ENCODE peak calls at places on chromosome 2, in eight cellular contexts. Y is sigmoid colon, U is ovary, H is spleen, V is left lung, P is HL-60, J is neural progenitor cell, X is astrocyte. C is an unnamed sample.

GRCh38 chr2:151306621-151307020 is 17.2 kb upstream of the NMI start:
- DNase-seq in Y (no peak), U (no peak), H (no peak), V (no peak), P (no peak), J (no peak), X (peak; percentile 82), C (no peak)

GRCh38 chr2:38528008-38528442 is 74.7 kb downstream of the HNRNPLL start:
- DNase-seq in Y (no peak), U (peak; percentile 73), H (peak; percentile 76), V (no peak), P (peak; percentile 30), J (peak; percentile 78), X (peak; percentile 61), C (peak; percentile 71)

GRCh38 chr2:234544659-234545611 is 48.1 kb upstream of the ARL4C start:
- DNase-seq in Y (peak; percentile 76), U (peak; percentile 69), H (peak; percentile 91), V (peak; percentile 54), P (peak; percentile 51), J (peak; percentile 86), X (peak; percentile 48), C (peak; percentile 80)

GRCh38 chr2:196718394-196718793 is 78.9 kb downstream of the CCDC150 start:
- DNase-seq in Y (no peak), U (no peak), H (no peak), V (no peak), P (no peak), J (no peak), X (no peak), C (peak; percentile 6)

GRCh38 chr2:165499131-165499530 is 29.6 kb downstream of the CSRNP3 start:
- DNase-seq in Y (no peak), U (no peak), H (no peak), V (no peak), P (no peak), J (no peak), X (no peak), C (no peak)

GRCh38 chr2:61707984-61708852 is 145.6 kb downstream of the FAM161A start:
- DNase-seq in Y (no peak), U (no peak), H (no peak), V (no peak), P (no peak), J (peak; percentile 18), X (peak; percentile 56), C (peak; percentile 3)

GRCh38 chr2:69770193-69770702 is 28.3 kb downstream of the ANXA4 start:
- DNase-seq in Y (no peak), U (no peak), H (no peak), V (no peak), P (no peak), J (no peak), X (peak; percentile 90), C (peak; percentile 68)

GRCh38 chr2:48391576-48391975 is 138.4 kb upstream of the STON1 start:
- DNase-seq in Y (no peak), U (no peak), H (no peak), V (no peak), P (no peak), J (no peak), X (no peak), C (no peak)

GRCh38 chr2:12330916-12331315 is 385.8 kb upstream of the TRIB2 start:
- DNase-seq in Y (no peak), U (no peak), H (no peak), V (no peak), P (no peak), J (no peak), X (peak; percentile 77), C (no peak)

GRCh38 chr2:12321886-12322285 is 394.9 kb upstream of the TRIB2 start:
- DNase-seq in Y (no peak), U (no peak), H (no peak), V (no peak), P (no peak), J (no peak), X (peak; percentile 74), C (no peak)

GRCh38 chr2:12331698-12332097 is 385.0 kb upstream of the TRIB2 start:
- DNase-seq in Y (no peak), U (no peak), H (no peak), V (no peak), P (no peak), J (no peak), X (no peak), C (no peak)

GRCh38 chr2:12325806-12326205 is 390.9 kb upstream of the TRIB2 start:
- DNase-seq in Y (no peak), U (no peak), H (no peak), V (no peak), P (no peak), J (no peak), X (peak; percentile 76), C (peak; percentile 86)

DNA sequence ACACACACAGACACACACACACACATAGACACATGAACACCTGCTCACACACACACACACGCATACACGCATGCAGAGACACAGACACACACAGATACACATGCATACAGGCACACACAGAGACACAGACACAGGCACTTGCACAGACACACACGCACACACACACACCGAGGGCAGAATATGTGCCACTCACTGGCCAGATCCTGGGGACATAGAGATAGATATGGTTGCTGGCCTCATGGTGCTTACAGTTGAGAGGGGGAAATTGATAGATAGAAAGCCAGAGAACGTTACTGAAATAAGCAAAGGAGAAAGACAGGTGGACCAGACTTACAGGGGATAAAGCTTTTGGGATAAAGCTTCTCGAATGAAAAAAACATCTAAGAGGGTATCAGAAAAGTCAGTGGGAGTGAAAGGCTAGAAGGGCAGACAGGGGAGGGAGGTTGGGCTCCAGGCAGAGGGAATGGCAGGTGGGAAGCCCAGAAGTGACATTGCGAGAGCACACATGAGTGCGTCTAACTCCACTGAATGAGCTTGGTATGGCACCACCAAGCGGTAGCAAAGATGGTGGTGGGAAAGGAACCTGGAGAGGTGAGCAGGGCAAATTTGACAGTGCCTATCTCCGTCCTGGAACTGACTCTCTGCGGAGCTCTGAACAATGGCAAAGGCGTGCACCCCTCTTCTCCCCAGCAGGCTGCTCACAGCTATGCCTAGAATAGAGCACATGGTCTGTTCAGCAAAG is 390.1 kb upstream of the TRIB2 start:
- DNase-seq in Y (no peak), U (no peak), H (no peak), V (no peak), P (no peak), J (peak; percentile 47), X (no peak), C (no peak)
- TF ChIP-seq CTCF in Y (no peak), U (no peak), H (no peak), V (no peak), P (no peak), J (peak; percentile 42), X (no peak), C (no peak)

GRCh38 chr2:96391153-96391827 is 55.7 kb downstream of the NCAPH start:
- DNase-seq in Y (no peak), U (no peak), H (no peak), V (no peak), P (no peak), J (no peak), X (no peak), C (no peak)
- H3K27me3 ChIP-seq in Y (no peaks in the 10 kb centered on the region), U (no peaks in the 10 kb centered on the region), H (no peaks in the 10 kb centered on the region), V (no peaks in the 10 kb centered on the region), P (no peaks in the 10 kb centered on the region), J (no peaks in the 10 kb centered on the region), X (peaks cover 22% of the 10 kb centered on the region), C (peaks cover 5% of the 10 kb centered on the region)

GRCh38 chr2:183022711-183023110 is 15.5 kb downstream of the NCKAP1 start:
- DNase-seq in Y (no peak), U (no peak), H (no peak), V (no peak), P (no peak), J (no peak), X (no peak), C (no peak)

GRCh38 chr2:183026424-183026823 is 11.8 kb downstream of the NCKAP1 start:
- DNase-seq in Y (no peak), U (no peak), H (no peak), V (no peak), P (no peak), J (no peak), X (no peak), C (no peak)

GRCh38 chr2:183027443-183027842 is 10.8 kb downstream of the NCKAP1 start:
- DNase-seq in Y (no peak), U (no peak), H (no peak), V (no peak), P (no peak), J (no peak), X (no peak), C (no peak)

GRCh38 chr2:183025993-183026392 is 12.3 kb downstream of the NCKAP1 start:
- DNase-seq in Y (no peak), U (no peak), H (no peak), V (no peak), P (no peak), J (no peak), X (no peak), C (no peak)

DNA sequence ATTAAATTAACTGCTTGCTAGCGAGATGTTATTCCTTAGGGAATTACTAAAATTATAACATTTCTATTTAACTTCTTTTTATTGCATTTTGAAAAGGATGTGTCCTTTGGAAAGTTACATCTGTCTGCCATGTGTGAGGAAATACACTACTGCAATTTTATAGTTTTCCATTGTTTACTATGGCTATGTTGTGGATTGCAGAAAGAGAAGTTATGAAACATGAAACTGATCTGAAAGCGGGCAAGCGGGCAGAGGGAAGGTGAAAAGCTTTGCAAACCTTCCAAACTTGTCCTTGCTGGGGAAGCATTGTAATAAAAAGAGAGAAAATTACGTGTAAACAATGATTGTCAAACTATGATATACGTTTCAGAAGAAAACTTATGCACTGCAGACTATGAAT is 13.6 kb downstream of the NCKAP1 start:
- DNase-seq in Y (no peak), U (no peak), H (no peak), V (no peak), P (no peak), J (no peak), X (no peak), C (no peak)
- H3K4me3 ChIP-seq in Y (no peak overlapping the region), U (no peak overlapping the region), H (no peak overlapping the region), V (no peak overlapping the region), P (no peak overlapping the region), J (no peak overlapping the region), X (no peak overlapping the region), C (no peak overlapping the region)

GRCh38 chr2:7570247-7570646 is 653.0 kb downstream of the RNF144A start:
- DNase-seq in Y (no peak), U (no peak), H (no peak), V (no peak), P (no peak), J (no peak), X (no peak), C (no peak)

GRCh38 chr2:7572460-7572859 is 655.2 kb downstream of the RNF144A start:
- DNase-seq in Y (no peak), U (no peak), H (no peak), V (no peak), P (no peak), J (peak; percentile 33), X (no peak), C (no peak)

GRCh38 chr2:7574385-7574784 is 657.2 kb downstream of the RNF144A start:
- DNase-seq in Y (no peak), U (no peak), H (no peak), V (no peak), P (no peak), J (no peak), X (no peak), C (no peak)

GRCh38 chr2:7571701-7572100 is 654.5 kb downstream of the RNF144A start:
- DNase-seq in Y (no peak), U (no peak), H (no peak), V (no peak), P (no peak), J (no peak), X (no peak), C (no peak)

DNA sequence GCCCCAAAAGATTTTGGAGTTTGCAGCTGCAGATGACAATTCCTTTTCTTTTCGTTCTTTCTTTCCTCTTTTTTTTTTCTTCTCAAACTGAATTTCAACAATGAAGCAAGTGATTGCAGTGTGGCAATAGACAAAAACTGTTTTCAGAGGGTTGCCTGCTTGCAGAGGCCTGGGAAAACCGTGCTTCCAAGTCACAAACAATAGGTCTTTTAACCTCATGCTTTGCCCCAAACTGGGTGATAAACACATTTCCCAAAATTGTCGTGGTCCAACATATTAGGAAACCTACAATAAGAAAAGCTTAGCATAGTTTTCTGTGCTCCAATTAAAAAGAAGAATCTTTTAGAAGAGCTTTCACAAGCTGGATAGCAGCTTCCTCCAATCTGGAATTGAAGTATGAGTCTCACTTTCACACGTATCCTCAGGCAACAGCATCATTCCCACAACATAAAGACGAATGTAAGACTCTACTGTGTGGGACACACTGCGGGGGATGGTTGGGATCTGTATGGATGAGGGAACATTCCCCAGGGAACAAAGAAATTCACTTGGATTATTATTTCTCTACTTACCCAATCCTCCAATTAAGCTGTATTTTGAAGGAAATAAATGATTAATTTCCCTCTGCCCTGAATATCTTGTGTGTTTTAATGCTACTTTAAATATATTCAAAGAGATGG is 656.1 kb downstream of the RNF144A start:
- DNase-seq in Y (no peak), U (no peak), H (no peak), V (no peak), P (no peak), J (peak; percentile 33), X (no peak), C (no peak)
- TF ChIP-seq CTCF in Y (no peak), U (no peak), H (no peak), V (no peak), P (no peak), J (no peak), X (no peak), C (no peak)

C was measured in cardiac muscle cell.